ENCODE peak calls at places on chromosomes 5 and 9, in seven cellular contexts. X, U, R, O, Z, E and B are unnamed samples.

GRCh38 chr5:173056783-173057061 is 570 bp downstream of the CREBRF start:
- DNase-seq in X (no peak), U (no peak), R (no peak), O (no peak), Z (no peak), E (peak; percentile 65), B (no peak)

GRCh38 chr5:179607449-179607931 is 16.0 kb downstream of the HNRNPH1 start:
- DNase-seq in X (no peak), U (no peak), R (no peak), O (no peak), Z (no peak), E (no peak), B (no peak)

GRCh38 chr5:2634399-2635176 is 116.9 kb downstream of the IRX2 start:
- DNase-seq in X (no peak), U (peak; percentile 39), R (peak; percentile 15), O (no peak), Z (no peak), E (no peak), B (peak; percentile 50)

GRCh38 chr9:130352586-130353285 is 87.2 kb downstream of the HMCN2 start:
- DNase-seq in X (no peak), U (no peak), R (no peak), O (no peak), Z (no peak), E (no peak), B (no peak)

GRCh38 chr9:69622664-69623063 is 49.5 kb downstream of the APBA1 start:
- DNase-seq in X (no peak), U (no peak), R (no peak), O (peak; percentile 46), Z (no peak), E (peak; percentile 55), B (no peak)

GRCh38 chr5:78768781-78769380 is 120.3 kb upstream of the LHFPL2 start:
- DNase-seq in X (no peak), U (no peak), R (no peak), O (no peak), Z (no peak), E (no peak), B (no peak)

GRCh38 chr5:68285075-68285827 is 69.7 kb downstream of the PIK3R1 start:
- DNase-seq in X (no peak), U (no peak), R (no peak), O (no peak), Z (no peak), E (no peak), B (no peak)

GRCh38 chr5:171299228-171299627 is 9.8 kb upstream of the TLX3 start:
- DNase-seq in X (no peak), U (no peak), R (no peak), O (no peak), Z (no peak), E (no peak), B (no peak)

GRCh38 chr5:175579742-175580432 is 78.0 kb upstream of the HRH2 start:
- DNase-seq in X (no peak), U (no peak), R (no peak), O (no peak), Z (no peak), E (no peak), B (no peak)

GRCh38 chr9:21037278-21037677 is 5.8 kb upstream of the HACD4 start:
- DNase-seq in X (no peak), U (peak; percentile 44), R (no peak), O (no peak), Z (no peak), E (no peak), B (no peak)

GRCh38 chr9:92627651-92628050 is 42.3 kb downstream of the IPPK start:
- DNase-seq in X (no peak), U (no peak), R (no peak), O (no peak), Z (no peak), E (no peak), B (no peak)

GRCh38 chr5:116763987-116764866 is 189.6 kb upstream of the SEMA6A start:
- DNase-seq in X (no peak), U (no peak), R (no peak), O (no peak), Z (peak; percentile 16), E (peak; percentile 96), B (no peak)

GRCh38 chr9:97419315-97419867 is 7.5 kb downstream of the TDRD7 start:
- DNase-seq in X (no peak), U (peak; percentile 57), R (no peak), O (peak; percentile 71), Z (peak; percentile 45), E (peak; percentile 50), B (no peak)

GRCh38 chr9:120435066-120435465 is 144.9 kb downstream of the CDK5RAP2 start:
- DNase-seq in X (no peak), U (no peak), R (no peak), O (peak; percentile 91), Z (peak; percentile 77), E (no peak), B (no peak)

GRCh38 chr5:68315679-68316271 is 100.2 kb downstream of the PIK3R1 start:
- DNase-seq in X (no peak), U (no peak), R (no peak), O (no peak), Z (no peak), E (peak; percentile 31), B (no peak)

GRCh38 chr5:172421020-172421419 is 33.3 kb downstream of the SH3PXD2B start:
- DNase-seq in X (no peak), U (no peak), R (no peak), O (no peak), Z (no peak), E (no peak), B (no peak)

GRCh38 chr9:113543286-113544000 is 79.9 kb downstream of the RGS3 start:
- DNase-seq in X (no peak), U (no peak), R (no peak), O (no peak), Z (no peak), E (no peak), B (no peak)

GRCh38 chr5:6407547-6408259 is 29.4 kb upstream of the MED10 start:
- DNase-seq in X (no peak), U (no peak), R (no peak), O (no peak), Z (no peak), E (peak; percentile 44), B (no peak)

GRCh38 chr5:113150221-113150620 is 173.6 kb downstream of the DCP2 start:
- DNase-seq in X (no peak), U (no peak), R (no peak), O (no peak), Z (no peak), E (no peak), B (no peak)

GRCh38 chr9:88643931-88644330 is 109.0 kb downstream of the NXNL2 start:
- DNase-seq in X (no peak), U (no peak), R (no peak), O (no peak), Z (peak; percentile 36), E (no peak), B (no peak)

GRCh38 chr9:88645869-88646204 is 110.9 kb downstream of the NXNL2 start:
- DNase-seq in X (no peak), U (no peak), R (no peak), O (no peak), Z (no peak), E (peak; percentile 18), B (no peak)

GRCh38 chr9:88642333-88642732 is 107.4 kb downstream of the NXNL2 start:
- DNase-seq in X (no peak), U (no peak), R (no peak), O (no peak), Z (no peak), E (no peak), B (no peak)

GRCh38 chr9:88645172-88645868 is 110.3 kb downstream of the NXNL2 start:
- DNase-seq in X (no peak), U (no peak), R (no peak), O (peak; percentile 45), Z (peak; percentile 46), E (no peak), B (no peak)

GRCh38 chr9:88641471-88642240 is 106.7 kb downstream of the NXNL2 start:
- DNase-seq in X (no peak), U (no peak), R (no peak), O (peak; percentile 53), Z (no peak), E (no peak), B (no peak)
- H3K23ac ChIP-seq in X (no peak overlapping the region), U (no peak overlapping the region), R (no peak overlapping the region), O (no peak overlapping the region), Z (no peak overlapping the region), E (no peak overlapping the region), B (no peak overlapping the region)

DNA sequence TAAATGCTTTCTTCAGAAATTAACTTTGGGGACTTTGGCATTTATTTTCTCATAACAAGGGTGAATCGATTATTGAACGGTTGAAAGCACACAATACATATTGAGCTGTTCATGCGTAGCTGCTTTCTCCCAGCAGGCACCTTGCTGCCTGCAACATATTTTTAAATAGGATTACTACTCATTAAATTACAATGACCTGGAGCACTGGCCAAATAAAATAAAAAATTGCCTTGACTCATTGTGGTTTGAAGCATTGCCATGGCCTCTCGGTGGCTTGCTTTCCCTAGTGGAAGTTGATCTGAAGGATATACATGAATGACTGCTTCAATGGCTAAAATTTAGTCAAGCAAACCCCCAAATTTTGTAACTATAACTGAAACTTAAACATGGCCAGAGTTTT is 181.6 kb upstream of the NUDT12 start:
- DNase-seq in X (no peak), U (no peak), R (no peak), O (peak; percentile 46), Z (no peak), E (no peak), B (no peak)
- H2BK120ac ChIP-seq in X (no peak overlapping the region), U (no peak overlapping the region), R (no peak overlapping the region), O (no peak overlapping the region), Z (no peak overlapping the region), E (no peak overlapping the region), B (no peak overlapping the region)

DNA sequence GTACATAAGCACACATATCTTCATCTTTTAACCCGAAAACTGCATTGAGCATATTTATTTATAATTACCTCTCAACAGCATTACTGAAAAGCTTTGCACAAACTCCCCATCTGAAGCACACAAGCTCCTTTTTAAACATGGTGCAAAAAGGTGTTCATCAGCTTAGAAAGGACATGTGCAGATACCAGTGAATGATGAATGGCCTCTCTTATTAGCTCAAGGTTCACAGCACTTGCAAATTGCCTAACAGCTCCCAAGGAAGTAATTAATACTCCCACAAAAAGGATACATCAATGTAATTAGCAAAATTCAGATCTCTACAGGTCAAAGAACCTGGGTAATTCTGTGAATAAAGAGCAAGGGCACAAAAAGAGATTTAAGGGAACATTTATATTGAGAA is 422.0 kb downstream of the HINT1 start:
- DNase-seq in X (no peak), U (no peak), R (no peak), O (no peak), Z (no peak), E (no peak), B (no peak)
- H3K23ac ChIP-seq in X (no peak overlapping the region), U (no peak overlapping the region), R (no peak overlapping the region), O (no peak overlapping the region), Z (no peak overlapping the region), E (no peak overlapping the region), B (no peak overlapping the region)

GRCh38 chr9:134644715-134645606 is 3.4 kb downstream of the COL5A1 start:
- DNase-seq in X (no peak), U (peak; percentile 51), R (no peak), O (peak; percentile 99), Z (peak; percentile 95), E (peak; percentile 19), B (no peak)
- H2BK120ac ChIP-seq in X (peak overlapping the region; percentile 10), U (no peak overlapping the region), R (no peak overlapping the region), O (peak overlapping the region; percentile 38), Z (no peak overlapping the region), E (no peak overlapping the region), B (no peak overlapping the region)